ENCODE peak calls at places on chromosomes 12 and 14, in six cellular contexts. One of them, this sample, is unnamed.

GRCh38 chr12:92439397-92439779 is 263.4 kb upstream of the PLEKHG7 start:
- DNase-seq in AG10803: peak
- DNase-seq in HL-60: no peak
- DNase-seq in tibial artery: peak
- DNase-seq in AG04450: no peak
- DNase-seq in foreskin keratinocyte: peak
- DNase-seq in this sample: peak

GRCh38 chr12:19561411-19561961 is 122.2 kb downstream of the AEBP2 start:
- DNase-seq in AG10803: no peak
- DNase-seq in HL-60: no peak
- DNase-seq in tibial artery: no peak
- DNase-seq in AG04450: no peak
- DNase-seq in foreskin keratinocyte: no peak
- DNase-seq in this sample: no peak

GRCh38 chr12:57892232-57892987 is 45.9 kb upstream of the CTDSP2 start:
- DNase-seq in AG10803: no peak
- DNase-seq in HL-60: peak
- DNase-seq in tibial artery: no peak
- DNase-seq in AG04450: no peak
- DNase-seq in foreskin keratinocyte: no peak
- DNase-seq in this sample: no peak

GRCh38 chr14:29521526-29522137 is 406.0 kb downstream of the PRKD1 start:
- DNase-seq in AG10803: no peak
- DNase-seq in HL-60: no peak
- DNase-seq in tibial artery: no peak
- DNase-seq in AG04450: no peak
- DNase-seq in foreskin keratinocyte: no peak
- DNase-seq in this sample: no peak

GRCh38 chr12:64057706-64058105 is 164.4 kb downstream of the KICS2 start:
- DNase-seq in AG10803: no peak
- DNase-seq in HL-60: no peak
- DNase-seq in tibial artery: no peak
- DNase-seq in AG04450: no peak
- DNase-seq in foreskin keratinocyte: no peak
- DNase-seq in this sample: no peak

GRCh38 chr14:93759781-93760307 is 28.4 kb downstream of the PRIMA1 start:
- DNase-seq in AG10803: no peak
- DNase-seq in HL-60: no peak
- DNase-seq in tibial artery: peak
- DNase-seq in AG04450: no peak
- DNase-seq in foreskin keratinocyte: no peak
- DNase-seq in this sample: no peak

GRCh38 chr14:99929601-99930000 is 135.6 kb upstream of the EVL start:
- DNase-seq in AG10803: no peak
- DNase-seq in HL-60: no peak
- DNase-seq in tibial artery: no peak
- DNase-seq in AG04450: no peak
- DNase-seq in foreskin keratinocyte: no peak
- DNase-seq in this sample: no peak

GRCh38 chr12:65232490-65233077 is 45.9 kb upstream of the MSRB3 start:
- DNase-seq in AG10803: peak
- DNase-seq in HL-60: no peak
- DNase-seq in tibial artery: no peak
- DNase-seq in AG04450: no peak
- DNase-seq in foreskin keratinocyte: no peak
- DNase-seq in this sample: no peak

GRCh38 chr14:68682166-68683103 is 110.4 kb downstream of the ZFP36L1 start:
- DNase-seq in AG10803: peak
- DNase-seq in HL-60: peak
- DNase-seq in tibial artery: peak
- DNase-seq in AG04450: peak
- DNase-seq in foreskin keratinocyte: peak
- DNase-seq in this sample: peak

GRCh38 chr12:16349132-16349463 is 1.7 kb downstream of the MGST1 start:
- DNase-seq in AG10803: peak
- DNase-seq in HL-60: peak
- DNase-seq in tibial artery: peak
- DNase-seq in AG04450: peak
- DNase-seq in foreskin keratinocyte: peak
- DNase-seq in this sample: peak

GRCh38 chr12:27820564-27820963 is 40.5 kb upstream of the MANSC4 start:
- DNase-seq in AG10803: no peak
- DNase-seq in HL-60: no peak
- DNase-seq in tibial artery: no peak
- DNase-seq in AG04450: no peak
- DNase-seq in foreskin keratinocyte: no peak
- DNase-seq in this sample: no peak

GRCh38 chr14:35366048-35366428 is 38.5 kb downstream of the NFKBIA start:
- DNase-seq in AG10803: peak
- DNase-seq in HL-60: no peak
- DNase-seq in tibial artery: no peak
- DNase-seq in AG04450: no peak
- DNase-seq in foreskin keratinocyte: no peak
- DNase-seq in this sample: no peak

GRCh38 chr12:14853966-14854365 is 10.6 kb upstream of the ART4 start:
- DNase-seq in AG10803: peak
- DNase-seq in HL-60: no peak
- DNase-seq in tibial artery: peak
- DNase-seq in AG04450: no peak
- DNase-seq in foreskin keratinocyte: no peak
- DNase-seq in this sample: no peak

GRCh38 chr12:19967486-19967885 is 400.9 kb upstream of the PDE3A start:
- DNase-seq in AG10803: peak
- DNase-seq in HL-60: no peak
- DNase-seq in tibial artery: no peak
- DNase-seq in AG04450: peak
- DNase-seq in foreskin keratinocyte: peak
- DNase-seq in this sample: peak

GRCh38 chr14:92759300-92759678 is 10.9 kb upstream of the LGMN start:
- DNase-seq in AG10803: peak
- DNase-seq in HL-60: no peak
- DNase-seq in tibial artery: no peak
- DNase-seq in AG04450: no peak
- DNase-seq in foreskin keratinocyte: no peak
- DNase-seq in this sample: no peak

GRCh38 chr12:52876371-52876770 is 27.6 kb upstream of the KRT78 start:
- DNase-seq in AG10803: no peak
- DNase-seq in HL-60: no peak
- DNase-seq in tibial artery: no peak
- DNase-seq in AG04450: no peak
- DNase-seq in foreskin keratinocyte: no peak
- DNase-seq in this sample: no peak

GRCh38 chr14:34365309-34365915 is 96.6 kb downstream of the SPTSSA start:
- DNase-seq in AG10803: no peak
- DNase-seq in HL-60: no peak
- DNase-seq in tibial artery: no peak
- DNase-seq in AG04450: no peak
- DNase-seq in foreskin keratinocyte: no peak
- DNase-seq in this sample: no peak

GRCh38 chr12:9133243-9133938 is 17.7 kb upstream of the A2M start:
- DNase-seq in AG10803: no peak
- DNase-seq in HL-60: no peak
- DNase-seq in tibial artery: no peak
- DNase-seq in AG04450: no peak
- DNase-seq in foreskin keratinocyte: peak
- DNase-seq in this sample: no peak

GRCh38 chr14:38839743-38840375 is 263.2 kb downstream of the SEC23A start:
- DNase-seq in AG10803: peak
- DNase-seq in HL-60: peak
- DNase-seq in tibial artery: no peak
- DNase-seq in AG04450: no peak
- DNase-seq in foreskin keratinocyte: peak
- DNase-seq in this sample: no peak

GRCh38 chr12:78470354-78471195 is 394.0 kb upstream of the SYT1 start:
- DNase-seq in AG10803: peak
- DNase-seq in HL-60: no peak
- DNase-seq in tibial artery: no peak
- DNase-seq in AG04450: no peak
- DNase-seq in foreskin keratinocyte: peak
- DNase-seq in this sample: no peak

GRCh38 chr14:23697689-23698088 is 61.5 kb downstream of the DHRS2 start:
- DNase-seq in AG10803: no peak
- DNase-seq in HL-60: peak
- DNase-seq in tibial artery: no peak
- DNase-seq in AG04450: no peak
- DNase-seq in foreskin keratinocyte: no peak
- DNase-seq in this sample: no peak

GRCh38 chr12:15227004-15227679 is 5.9 kb upstream of the RERG start:
- DNase-seq in AG10803: peak
- DNase-seq in HL-60: peak
- DNase-seq in tibial artery: peak
- DNase-seq in AG04450: no peak
- DNase-seq in foreskin keratinocyte: no peak
- DNase-seq in this sample: peak

GRCh38 chr12:116863275-116863767 is 17.9 kb downstream of the HRK start:
- DNase-seq in AG10803: peak
- DNase-seq in HL-60: no peak
- DNase-seq in tibial artery: no peak
- DNase-seq in AG04450: peak
- DNase-seq in foreskin keratinocyte: no peak
- DNase-seq in this sample: no peak

DNA sequence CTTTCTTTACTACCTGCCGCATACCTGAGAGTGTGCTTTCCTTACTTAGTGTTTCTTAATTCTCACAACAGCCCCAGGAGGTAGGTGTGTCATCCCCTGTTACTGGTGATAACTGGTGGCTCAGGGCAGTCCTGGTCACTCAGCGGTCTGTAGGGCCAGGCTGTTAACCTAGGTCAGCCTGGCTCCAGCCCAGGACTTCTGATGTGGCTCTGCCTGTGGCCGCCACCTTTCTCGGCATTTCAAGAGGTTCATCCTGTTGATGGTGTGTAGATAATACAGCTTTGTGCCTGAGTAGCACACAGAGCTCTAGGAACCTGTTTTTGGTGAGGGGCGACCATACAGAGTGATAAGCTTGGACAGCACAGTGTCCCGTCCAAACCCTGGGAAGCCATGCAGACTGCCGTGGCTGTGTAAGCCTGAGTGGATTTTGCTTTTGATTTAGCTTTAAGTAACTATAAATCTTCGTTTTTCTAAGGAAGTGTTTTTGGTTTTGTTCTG is 11.9 kb upstream of the DNAH10 start:
- DNase-seq in AG10803: no peak
- DNase-seq in HL-60: no peak
- DNase-seq in tibial artery: no peak
- DNase-seq in AG04450: no peak
- DNase-seq in foreskin keratinocyte: no peak
- DNase-seq in this sample: no peak
- TF ChIP-seq CTCF in AG10803: no peak
- TF ChIP-seq CTCF in HL-60: no peak
- TF ChIP-seq CTCF in tibial artery: no peak
- TF ChIP-seq CTCF in AG04450: no peak
- TF ChIP-seq CTCF in foreskin keratinocyte: no peak
- TF ChIP-seq CTCF in this sample: no peak

DNA sequence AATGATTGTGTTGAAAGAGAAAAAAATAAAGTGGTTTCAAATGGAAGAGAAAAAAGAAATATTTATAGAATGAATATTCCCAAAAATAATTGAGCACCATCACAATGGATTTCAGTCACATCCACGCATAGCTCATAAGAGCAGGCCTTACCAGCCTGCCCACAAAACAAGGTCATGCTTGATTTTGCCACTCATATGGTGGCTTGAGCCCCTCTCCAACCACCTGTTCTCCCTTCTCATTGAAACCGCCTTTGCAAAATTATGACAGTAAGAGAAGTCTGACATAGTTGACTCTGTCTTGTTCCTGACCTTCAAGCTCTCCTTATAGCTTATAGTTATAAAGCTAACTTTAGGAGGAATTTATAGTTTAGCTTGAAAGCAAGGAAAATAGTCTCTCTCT is 33.3 kb upstream of the NAP1L1 start:
- DNase-seq in AG10803: no peak
- DNase-seq in HL-60: no peak
- DNase-seq in tibial artery: no peak
- DNase-seq in AG04450: no peak
- DNase-seq in foreskin keratinocyte: no peak
- DNase-seq in this sample: no peak
- TF ChIP-seq CTCF in AG10803: no peak
- TF ChIP-seq CTCF in HL-60: no peak
- TF ChIP-seq CTCF in tibial artery: no peak
- TF ChIP-seq CTCF in AG04450: no peak
- TF ChIP-seq CTCF in foreskin keratinocyte: no peak
- TF ChIP-seq CTCF in this sample: no peak

DNA sequence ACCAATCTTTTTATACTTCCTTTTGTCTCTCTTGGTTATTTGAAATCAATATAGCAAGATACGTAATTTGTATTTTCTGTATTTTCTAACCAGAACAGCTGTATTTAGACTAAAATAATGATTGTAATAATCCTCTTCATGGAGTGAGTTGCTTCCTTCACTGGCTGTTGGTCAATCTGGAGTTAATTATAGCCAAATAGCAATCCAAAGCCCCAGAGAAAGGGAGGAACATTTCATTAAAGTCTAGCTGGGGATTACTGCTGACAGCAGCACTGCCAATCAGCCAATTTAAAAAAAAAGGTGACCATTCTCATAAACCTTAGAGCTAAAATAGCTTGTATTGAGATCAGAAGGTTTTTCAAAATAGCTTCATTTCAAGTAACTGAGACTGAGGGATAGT is 118.0 kb downstream of the TRHDE start:
- DNase-seq in AG10803: peak
- DNase-seq in HL-60: no peak
- DNase-seq in tibial artery: no peak
- DNase-seq in AG04450: no peak
- DNase-seq in foreskin keratinocyte: no peak
- DNase-seq in this sample: no peak
- TF ChIP-seq CTCF in AG10803: no peak
- TF ChIP-seq CTCF in HL-60: no peak
- TF ChIP-seq CTCF in tibial artery: no peak
- TF ChIP-seq CTCF in AG04450: no peak
- TF ChIP-seq CTCF in foreskin keratinocyte: no peak
- TF ChIP-seq CTCF in this sample: no peak

DNA sequence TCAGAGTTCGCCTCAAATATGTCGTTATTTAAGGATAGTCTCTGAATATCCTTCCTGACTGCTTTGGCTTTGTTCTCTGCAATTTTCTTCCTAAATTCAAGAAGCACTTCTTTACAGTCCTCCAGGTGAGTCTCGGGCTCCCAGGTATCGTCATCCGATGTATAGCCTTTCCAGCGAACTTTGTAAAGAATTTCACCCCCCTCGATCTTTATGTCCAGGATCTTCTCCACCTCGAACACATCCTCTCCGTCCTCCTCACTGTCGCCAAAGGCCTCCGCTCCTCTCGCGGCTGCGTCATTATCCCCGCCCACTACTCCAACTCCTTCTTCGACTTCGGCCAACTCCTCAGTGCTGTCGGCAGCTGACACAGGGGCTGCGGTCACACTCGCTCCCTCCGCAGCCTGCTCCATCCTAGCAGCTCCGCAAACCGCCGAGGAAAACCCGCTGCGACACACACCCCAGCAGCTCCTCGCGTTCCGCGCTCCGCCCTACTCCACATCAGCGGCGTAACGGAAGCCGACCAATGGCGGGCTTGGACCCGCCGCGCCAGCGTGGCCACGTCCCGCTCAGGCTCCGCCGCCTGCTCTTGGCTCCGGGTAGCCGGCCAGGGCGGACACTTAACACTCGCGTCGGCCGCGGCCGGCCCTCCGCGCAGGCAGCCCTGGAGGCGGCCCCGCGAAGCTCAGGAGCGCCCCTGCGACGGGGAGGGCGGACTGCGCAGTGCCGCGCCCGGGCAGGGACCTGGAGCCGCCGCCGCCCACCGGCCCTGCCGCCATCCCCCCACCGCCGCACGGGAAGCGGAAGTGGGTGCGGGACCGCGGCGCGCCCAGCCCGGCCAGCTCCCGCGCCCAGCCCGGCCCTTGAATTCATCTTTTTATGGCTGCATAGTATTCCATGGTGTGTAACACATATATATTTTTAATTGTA is 4.1 kb downstream of the CD163L1 start:
- DNase-seq in AG10803: peak
- DNase-seq in HL-60: no peak
- DNase-seq in tibial artery: no peak
- DNase-seq in AG04450: peak
- DNase-seq in foreskin keratinocyte: no peak
- DNase-seq in this sample: no peak
- TF ChIP-seq CTCF in AG10803: no peak
- TF ChIP-seq CTCF in HL-60: no peak
- TF ChIP-seq CTCF in tibial artery: no peak
- TF ChIP-seq CTCF in AG04450: no peak
- TF ChIP-seq CTCF in foreskin keratinocyte: peak
- TF ChIP-seq CTCF in this sample: no peak